ENCODE peak calls at places on chromosomes 11 and 22, in four cellular contexts. Y is CD8-positive, alpha-beta T cell; T is heart left ventricle; I is breast epithelium. N is an unnamed sample.

GRCh38 chr11:57460017-57460755 is at the start of gene RTN4RL2:
- DNase-seq in Y (no peak), T (peak; percentile 73), I (no peak), N (peak; percentile 73)

GRCh38 chr11:14312736-14313438 is 46.1 kb downstream of the RRAS2 start:
- DNase-seq in T (no peak), Y (no peak), I (no peak), N (no peak)

GRCh38 chr11:123545726-123546125 is 108.7 kb downstream of the SCN3B start:
- DNase-seq in I (no peak), T (no peak), Y (no peak), N (no peak)

GRCh38 chr11:69202511-69203221 is 46.9 kb downstream of the SMIM38 start:
- DNase-seq in Y (no peak), I (peak; percentile 27), T (no peak), N (no peak)

GRCh38 chr11:35590412-35590811 is 27.8 kb upstream of the FJX1 start:
- DNase-seq in T (no peak), Y (no peak), I (no peak), N (no peak)

GRCh38 chr11:102868359-102868758 is 6.4 kb downstream of the MMP12 start:
- DNase-seq in T (no peak), I (no peak), Y (no peak), N (no peak)

GRCh38 chr11:86058360-86058759 is 10.5 kb downstream of the PICALM start:
- DNase-seq in Y (no peak), I (no peak), T (no peak), N (no peak)

GRCh38 chr22:46580940-46581579 is 39.1 kb upstream of the GRAMD4 start:
- DNase-seq in Y (no peak), I (no peak), T (no peak), N (no peak)

GRCh38 chr22:29206372-29207230 is 905 bp downstream of the EMID1 start:
- DNase-seq in I (no peak), Y (no peak), T (no peak), N (no peak)

GRCh38 chr11:31803813-31804438 is 7.2 kb downstream of the PAX6 start:
- DNase-seq in T (no peak), Y (no peak), I (no peak), N (no peak)

GRCh38 chr11:65399845-65400244 is 13.4 kb downstream of the FRMD8 start:
- DNase-seq in I (no peak), T (no peak), Y (no peak), N (no peak)

GRCh38 chr11:25769287-25769686 is 562.6 kb upstream of the ANO3 start:
- DNase-seq in I (no peak), T (no peak), Y (no peak), N (no peak)

GRCh38 chr11:132941024-132941646 is 591.2 kb downstream of the OPCML start:
- DNase-seq in Y (no peak), T (no peak), I (no peak), N (peak; percentile 4)

GRCh38 chr11:38005597-38005996 is 1407.6 kb upstream of the RAG2 start:
- DNase-seq in I (no peak), T (no peak), Y (no peak), N (no peak)

GRCh38 chr11:77879218-77879617 is 58.3 kb downstream of the AAMDC start:
- DNase-seq in Y (no peak), I (no peak), T (peak; percentile 73), N (no peak)

GRCh38 chr11:68461284-68461861 is 821 bp downstream of the PPP6R3 start:
- DNase-seq in I (no peak), T (no peak), Y (no peak), N (no peak)

GRCh38 chr22:18998998-18999397 is 62.9 kb upstream of the PRODH start:
- DNase-seq in Y (no peak), I (no peak), T (no peak), N (peak; percentile 56)

GRCh38 chr11:28338371-28338770 is 230.2 kb downstream of the METTL15 start:
- DNase-seq in T (no peak), Y (no peak), I (no peak), N (no peak)

GRCh38 chr11:130314749-130315285 is at the start of gene ZBTB44:
- DNase-seq in T (peak; percentile 97), I (peak; percentile 92), Y (peak; percentile 84), N (peak; percentile 79)

GRCh38 chr11:44622721-44623258 is 57.3 kb downstream of the CD82 start:
- DNase-seq in Y (no peak), I (no peak), T (no peak), N (peak; percentile 5)

GRCh38 chr11:87454246-87454645 is 416.5 kb downstream of the TMEM135 start:
- DNase-seq in T (no peak), Y (no peak), I (no peak), N (no peak)

GRCh38 chr11:5665746-5666395 is 19.0 kb downstream of the TRIM5 start:
- DNase-seq in T (no peak), I (no peak), Y (no peak), N (no peak)

GRCh38 chr11:86523738-86524602 is 148.4 kb downstream of the ME3 start:
- DNase-seq in Y (no peak), I (no peak), T (no peak), N (no peak)

GRCh38 chr22:38871360-38872171 is 450 bp downstream of the CBX6 start:
- DNase-seq in T (no peak), I (no peak), Y (no peak), N (no peak)

GRCh38 chr22:40638261-40638660 is 1.7 kb upstream of the MRTFA start:
- DNase-seq in I (no peak), T (no peak), Y (no peak), N (no peak)

GRCh38 chr11:109971184-109971523 is 122.0 kb upstream of the ZC3H12C start:
- DNase-seq in I (no peak), Y (no peak), T (no peak), N (no peak)

GRCh38 chr11:96061730-96062524 is 138.0 kb upstream of the MTMR2 start:
- DNase-seq in Y (no peak), T (no peak), I (no peak), N (no peak)

GRCh38 chr22:35489225-35489624 is 51.4 kb upstream of the RASD2 start:
- DNase-seq in Y (no peak), I (no peak), T (no peak), N (no peak)

GRCh38 chr11:130653838-130654601 is 205.6 kb downstream of the ADAMTS15 start:
- DNase-seq in I (peak; percentile 77), Y (no peak), T (peak; percentile 83), N (no peak)

GRCh38 chr11:12746593-12747097 is 72.4 kb downstream of the TEAD1 start:
- DNase-seq in I (no peak), Y (no peak), T (peak; percentile 82), N (peak; percentile 87)
- H3K4me1 ChIP-seq in I (peaks cover 4% of the 10 kb centered on the region), Y (no peaks in the 10 kb centered on the region), T (no peaks in the 10 kb centered on the region), N (peaks cover 43% of the 10 kb centered on the region)

GRCh38 chr22:22086501-22087158 is 104.0 kb upstream of the TOP3B start:
- DNase-seq in Y (no peak), T (peak; percentile 56), I (no peak), N (no peak)
- H3K27me3 ChIP-seq in Y (no peaks in the 10 kb centered on the region), T (peaks cover 6% of the 10 kb centered on the region), I (peaks cover 8% of the 10 kb centered on the region), N (peaks cover 11% of the 10 kb centered on the region)

GRCh38 chr22:42991010-42991651 is 23.8 kb downstream of the PACSIN2 start:
- DNase-seq in T (no peak), I (no peak), Y (no peak), N (no peak)
- H3K4me3 ChIP-seq in T (no peak overlapping the region), I (no peak overlapping the region), Y (no peak overlapping the region), N (no peak overlapping the region)

GRCh38 chr11:121958978-121959340 is 157.1 kb downstream of the BLID start:
- DNase-seq in I (no peak), T (no peak), Y (no peak), N (no peak)

GRCh38 chr11:121965330-121965729 is 150.7 kb downstream of the BLID start:
- DNase-seq in Y (no peak), T (no peak), I (no peak), N (no peak)

GRCh38 chr11:121958323-121958977 is 157.6 kb downstream of the BLID start:
- DNase-seq in T (no peak), Y (no peak), I (no peak), N (no peak)

GRCh38 chr11:121964591-121964990 is 151.4 kb downstream of the BLID start:
- DNase-seq in I (no peak), T (no peak), Y (no peak), N (no peak)

DNA sequence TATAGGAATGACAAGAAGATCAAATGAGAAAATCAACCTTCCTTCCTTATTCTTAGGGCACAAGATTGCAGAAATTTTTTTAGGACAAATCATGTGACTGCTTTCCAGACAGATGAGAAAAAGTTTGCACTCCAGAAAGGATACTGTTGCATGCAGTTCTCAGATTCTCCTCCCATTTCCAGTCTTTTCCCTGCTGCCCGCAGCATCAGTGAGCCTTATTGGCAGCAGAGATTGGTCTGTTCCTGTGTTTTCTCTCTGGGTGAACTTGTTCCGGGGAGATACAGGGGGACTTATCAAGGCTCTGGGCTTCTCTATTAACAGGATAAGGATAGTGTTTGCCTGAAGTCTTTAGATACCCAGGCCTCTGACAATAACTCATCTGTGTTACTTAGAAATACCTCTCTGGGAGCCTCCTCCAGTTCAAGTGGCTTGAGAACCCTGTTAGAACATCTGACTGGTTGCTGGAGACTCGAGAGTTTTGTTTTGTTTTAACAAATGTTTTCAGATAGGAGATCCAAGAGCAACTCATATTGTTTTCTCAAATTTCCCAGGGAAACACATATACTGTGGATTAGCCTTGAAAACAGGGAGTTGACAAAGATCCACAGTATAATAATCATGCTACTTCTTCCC is 154.7 kb downstream of the BLID start:
- DNase-seq in T (no peak), I (no peak), Y (no peak), N (no peak)
- H3K4me1 ChIP-seq in T (no peaks in the 10 kb centered on the region), I (no peaks in the 10 kb centered on the region), Y (no peaks in the 10 kb centered on the region), N (no peaks in the 10 kb centered on the region)

GRCh38 chr11:1674879-1675235 is 22.1 kb upstream of the KRTAP5-6 start:
- DNase-seq in I (no peak), Y (no peak), T (no peak), N (no peak)
- H3K27me3 ChIP-seq in I (peaks cover 32% of the 10 kb centered on the region), Y (no peaks in the 10 kb centered on the region), T (peaks cover 9% of the 10 kb centered on the region), N (peaks cover 49% of the 10 kb centered on the region)

DNA sequence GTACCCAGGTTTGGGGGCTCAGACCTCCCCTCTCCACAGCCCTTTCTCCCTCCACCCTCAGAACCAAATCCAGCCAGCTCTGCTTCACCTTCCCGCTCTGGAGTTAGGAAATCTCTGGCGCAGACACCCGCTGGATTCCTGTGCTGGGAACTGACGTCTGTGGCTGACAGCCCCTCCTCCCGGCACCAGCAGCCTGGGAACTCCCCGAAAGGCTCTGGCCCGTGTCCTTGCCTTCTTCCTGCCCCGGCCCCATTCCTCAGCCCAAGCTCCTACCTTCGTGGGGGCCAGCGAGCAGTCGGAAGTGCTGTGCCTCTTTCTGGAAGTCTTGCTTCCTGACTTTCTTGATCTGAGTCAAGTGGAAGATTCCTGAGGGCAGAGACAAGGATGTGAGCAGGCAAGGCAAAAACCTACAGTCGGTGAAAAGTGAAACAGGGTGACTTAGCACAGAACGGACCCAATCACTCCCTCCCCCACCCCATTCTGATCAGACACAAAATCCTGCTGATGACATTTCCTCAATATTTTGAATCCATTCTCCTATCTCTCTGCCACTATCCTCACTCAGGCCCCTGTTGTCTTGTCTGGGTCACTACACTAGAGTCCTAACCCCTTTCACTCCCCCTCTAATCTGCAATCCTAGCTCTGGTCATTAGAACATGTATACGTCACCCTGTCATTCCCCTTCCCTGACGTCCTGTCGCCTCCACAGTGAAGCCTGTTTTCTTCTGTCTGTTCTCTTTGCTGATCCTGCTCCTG is 34.1 kb downstream of the CHRDL2 start:
- DNase-seq in Y (no peak), T (peak; percentile 83), I (peak; percentile 71), N (no peak)
- H3K4me3 ChIP-seq in Y (no peak overlapping the region), T (peak overlapping the region; percentile 31), I (peak overlapping the region; percentile 56), N (no peak overlapping the region)

GRCh38 chr11:17015639-17016125 is 1.5 kb upstream of the PLEKHA7 start:
- DNase-seq in T (no peak), Y (no peak), I (no peak), N (no peak)
- H3K4me1 ChIP-seq in T (no peaks in the 10 kb centered on the region), Y (peaks cover 7% of the 10 kb centered on the region), I (no peaks in the 10 kb centered on the region), N (peaks cover 17% of the 10 kb centered on the region)

GRCh38 chr11:67020949-67021348 is 2.0 kb upstream of the SYT12 start:
- DNase-seq in Y (no peak), I (no peak), T (no peak), N (no peak)
- H3K27me3 ChIP-seq in Y (peaks cover 18% of the 10 kb centered on the region), I (no peaks in the 10 kb centered on the region), T (peaks cover 13% of the 10 kb centered on the region), N (peaks cover 3% of the 10 kb centered on the region)